ENCODE peak calls at places on chromosomes 6 and 20, in four cellular contexts. M is left colon, T is GM23248, N is amniotic stem cell. C is an unnamed sample.

GRCh38 chr20:1381753-1382591 is 10.9 kb downstream of the FKBP1A start:
- DNase-seq in M (no peak), T (peak), N (no peak), C (no peak)

GRCh38 chr20:51452091-51452613 is 90.4 kb downstream of the NFATC2 start:
- DNase-seq in M (no peak), T (no peak), N (no peak), C (peak)

GRCh38 chr6:94350833-94351232 is 931.5 kb upstream of the EPHA7 start:
- DNase-seq in M (no peak), T (no peak), N (no peak), C (no peak)

GRCh38 chr6:166932116-166932515 is 24.2 kb downstream of the RNASET2 start:
- DNase-seq in M (no peak), T (no peak), N (no peak), C (no peak)

GRCh38 chr20:50635676-50636600 is 55.4 kb downstream of the RIPOR3 start:
- DNase-seq in M (peak), T (peak), N (no peak), C (peak)

GRCh38 chr20:19757973-19758887 is at the start of gene RIN2:
- DNase-seq in M (peak), T (peak), N (no peak), C (no peak)

GRCh38 chr6:108174371-108175175 is 8.8 kb downstream of the NR2E1 start:
- DNase-seq in M (no peak), T (peak), N (no peak), C (peak)

GRCh38 chr20:57768519-57768918 is 58.7 kb upstream of the PMEPA1 start:
- DNase-seq in M (no peak), T (no peak), N (no peak), C (peak)

GRCh38 chr6:42984924-42985475 is 630 bp downstream of the PPP2R5D start:
- DNase-seq in M (peak), T (peak), N (no peak), C (no peak)